ENCODE peak calls at places on chromosomes 2 and 18, in four cellular contexts. B, N, D and U are unnamed samples.
A peak's percentile ranks its signal among the peaks of the same experiment; 100 is the strongest.

GRCh38 chr2:137096693-137097092 is 331.3 kb downstream of the THSD7B start:
- DNase-seq in N (no peak), B (no peak), D (peak; percentile 7), U (peak; percentile 53)

GRCh38 chr2:95730813-95731212 is 139.0 kb downstream of the TRIM43 start:
- DNase-seq in N (no peak), B (peak; percentile 40), D (no peak), U (no peak)

GRCh38 chr2:126700677-126701076 is 44.7 kb downstream of the GYPC start:
- DNase-seq in B (no peak), D (no peak), N (peak; percentile 9), U (no peak)

GRCh38 chr2:120707816-120708215 is 27.9 kb upstream of the GLI2 start:
- DNase-seq in D (no peak), B (no peak), N (no peak), U (no peak)

GRCh38 chr2:138373993-138374408 is 127.6 kb upstream of the SPOPL start:
- DNase-seq in D (peak; percentile 58), N (peak; percentile 49), B (peak; percentile 29), U (no peak)

GRCh38 chr2:133516405-133517028 is 51.7 kb downstream of the NCKAP5 start:
- DNase-seq in D (no peak), B (no peak), N (no peak), U (no peak)

GRCh38 chr2:109284816-109285215 is 155.8 kb downstream of the SH3RF3 start:
- DNase-seq in B (no peak), D (no peak), N (no peak), U (no peak)

GRCh38 chr18:22169011-22169888 is at the start of gene GATA6:
- DNase-seq in B (peak; percentile 80), N (peak; percentile 85), D (peak; percentile 84), U (peak; percentile 74)

GRCh38 chr2:24820175-24820513 is 26.9 kb downstream of the CENPO start:
- DNase-seq in N (no peak), D (no peak), B (no peak), U (no peak)

GRCh38 chr2:25386662-25387478 is 45.1 kb upstream of the DNMT3A start:
- DNase-seq in B (no peak), D (no peak), N (no peak), U (no peak)

DNA sequence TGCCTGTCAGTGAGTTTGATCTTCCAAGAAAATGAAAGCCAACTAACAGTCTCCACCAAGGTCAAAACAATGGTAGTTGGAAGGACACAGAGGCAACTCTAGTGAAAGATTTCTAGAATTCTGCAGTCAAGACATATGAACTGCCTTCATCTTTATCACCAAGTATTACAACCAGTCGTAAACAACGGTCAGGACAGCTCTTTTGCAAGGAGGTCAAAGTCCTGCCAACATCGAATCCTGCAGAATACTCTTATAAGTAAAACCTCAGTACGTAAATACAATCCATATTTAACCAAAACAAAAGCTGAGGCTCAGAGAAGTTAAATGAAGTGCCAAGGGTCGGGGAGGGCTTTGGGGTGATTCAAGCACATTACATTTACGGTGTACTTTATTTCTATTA is 3.1 kb downstream of the FEZ2 start:
- DNase-seq in D (no peak), B (no peak), N (no peak), U (no peak)
- TF ChIP-seq HMGXB4 in D (no peak), B (no peak), N (no peak), U (no peak)

GRCh38 chr2:51813245-51813644 is 781.3 kb upstream of the NRXN1 start:
- DNase-seq in N (peak; percentile 4), B (no peak), D (no peak), U (no peak)

GRCh38 chr2:51807229-51807628 is 775.3 kb upstream of the NRXN1 start:
- DNase-seq in B (no peak), D (no peak), N (no peak), U (no peak)

GRCh38 chr2:51810197-51810596 is 778.3 kb upstream of the NRXN1 start:
- DNase-seq in N (no peak), D (no peak), B (no peak), U (no peak)

GRCh38 chr2:51812138-51812866 is 780.4 kb upstream of the NRXN1 start:
- DNase-seq in N (peak; percentile 4), D (no peak), B (no peak), U (no peak)
- TF ChIP-seq HMGXB4 in N (no peak), D (no peak), B (no peak), U (no peak)

GRCh38 chr2:202158796-202159195 is 79.6 kb downstream of the SUMO1 start:
- DNase-seq in N (peak; percentile 39), D (no peak), B (no peak), U (no peak)

GRCh38 chr2:202164409-202164808 is 74.0 kb downstream of the SUMO1 start:
- DNase-seq in B (no peak), D (no peak), N (no peak), U (no peak)

GRCh38 chr2:202157211-202157985 is 81.0 kb downstream of the SUMO1 start:
- DNase-seq in B (no peak), N (no peak), D (no peak), U (no peak)

GRCh38 chr2:202165945-202166344 is 72.5 kb downstream of the SUMO1 start:
- DNase-seq in N (no peak), D (no peak), B (no peak), U (no peak)

GRCh38 chr2:202161106-202161836 is 77.1 kb downstream of the SUMO1 start:
- DNase-seq in D (no peak), B (no peak), N (no peak), U (no peak)
- TF ChIP-seq HMGXB4 in D (no peak), B (no peak), N (no peak), U (no peak)

GRCh38 chr2:11397046-11397445 is 52.6 kb upstream of the ROCK2 start:
- DNase-seq in B (no peak), N (no peak), D (no peak), U (no peak)

GRCh38 chr2:11396690-11396985 is 52.2 kb upstream of the ROCK2 start:
- DNase-seq in D (no peak), B (no peak), N (no peak), U (no peak)

GRCh38 chr2:11397513-11397912 is 53.1 kb upstream of the ROCK2 start:
- DNase-seq in B (no peak), N (no peak), D (no peak), U (no peak)

GRCh38 chr2:11395389-11395788 is 51.0 kb upstream of the ROCK2 start:
- DNase-seq in D (no peak), N (no peak), B (no peak), U (no peak)

GRCh38 chr2:11395971-11396689 is 51.7 kb upstream of the ROCK2 start:
- DNase-seq in B (no peak), N (no peak), D (no peak), U (no peak)
- TF ChIP-seq HMGXB4 in B (no peak), N (no peak), D (no peak), U (no peak)

GRCh38 chr18:11990541-11990940 is 9.2 kb downstream of the IMPA2 start:
- DNase-seq in D (no peak), N (no peak), B (no peak), U (no peak)
- TF ChIP-seq HMGXB4 in D (no peak), N (no peak), B (no peak), U (no peak)

GRCh38 chr18:8088626-8089025 is 520.6 kb upstream of the RAB12 start:
- DNase-seq in D (no peak), N (no peak), B (no peak), U (no peak)
- TF ChIP-seq HMGXB4 in D (no peak), N (no peak), B (no peak), U (no peak)